ENCODE peak calls at places on chromosomes 6 and 20, in six cellular contexts. One of them, this sample, is unnamed. For H3K27me3 and H3K4me1, the result is how much of the 10 kb centered on the place peaks cover.

GRCh38 chr6:142074516-142074915 is 58.2 kb upstream of the GJE1 start:
- DNase-seq in breast epithelium: no peak
- DNase-seq in hepatocyte: no peak
- DNase-seq in thyroid gland: no peak
- DNase-seq in CD8-positive, alpha-beta T cell: no peak
- DNase-seq in neural progenitor cell: no peak
- DNase-seq in this sample: no peak

GRCh38 chr6:167157867-167158266 is at the start of gene GPR31:
- DNase-seq in CD8-positive, alpha-beta T cell: no peak
- DNase-seq in hepatocyte: no peak
- DNase-seq in breast epithelium: no peak
- DNase-seq in thyroid gland: no peak
- DNase-seq in neural progenitor cell: no peak
- DNase-seq in this sample: no peak

GRCh38 chr20:38729767-38730166 is 5.5 kb downstream of the SLC32A1 start:
- DNase-seq in neural progenitor cell: no peak
- DNase-seq in thyroid gland: no peak
- DNase-seq in CD8-positive, alpha-beta T cell: no peak
- DNase-seq in breast epithelium: no peak
- DNase-seq in hepatocyte: no peak
- DNase-seq in this sample: no peak

GRCh38 chr6:15948930-15949900 is 179.7 kb upstream of the MYLIP start:
- DNase-seq in thyroid gland: no peak
- DNase-seq in CD8-positive, alpha-beta T cell: no peak
- DNase-seq in hepatocyte: peak
- DNase-seq in breast epithelium: no peak
- DNase-seq in neural progenitor cell: no peak
- DNase-seq in this sample: peak

GRCh38 chr6:119449253-119450156 is 99.9 kb upstream of the MAN1A1 start:
- DNase-seq in neural progenitor cell: no peak
- DNase-seq in breast epithelium: no peak
- DNase-seq in thyroid gland: no peak
- DNase-seq in hepatocyte: no peak
- DNase-seq in CD8-positive, alpha-beta T cell: no peak
- DNase-seq in this sample: no peak

GRCh38 chr6:122995930-122996796 is at the start of gene CLVS2:
- DNase-seq in hepatocyte: peak
- DNase-seq in thyroid gland: peak
- DNase-seq in breast epithelium: no peak
- DNase-seq in CD8-positive, alpha-beta T cell: no peak
- DNase-seq in neural progenitor cell: peak
- DNase-seq in this sample: no peak

GRCh38 chr6:13139119-13139518 is 189.2 kb downstream of the TBC1D7 start:
- DNase-seq in thyroid gland: no peak
- DNase-seq in breast epithelium: no peak
- DNase-seq in CD8-positive, alpha-beta T cell: no peak
- DNase-seq in neural progenitor cell: no peak
- DNase-seq in hepatocyte: no peak
- DNase-seq in this sample: peak

GRCh38 chr20:61925555-61926252 is 140.0 kb downstream of the TAF4 start:
- DNase-seq in hepatocyte: no peak
- DNase-seq in neural progenitor cell: no peak
- DNase-seq in CD8-positive, alpha-beta T cell: no peak
- DNase-seq in breast epithelium: no peak
- DNase-seq in thyroid gland: no peak
- DNase-seq in this sample: no peak

GRCh38 chr6:150924808-150925654 is 59.5 kb downstream of the MTHFD1L start:
- DNase-seq in hepatocyte: no peak
- DNase-seq in neural progenitor cell: no peak
- DNase-seq in breast epithelium: no peak
- DNase-seq in thyroid gland: no peak
- DNase-seq in CD8-positive, alpha-beta T cell: no peak
- DNase-seq in this sample: peak

GRCh38 chr20:35002426-35003210 is 47.0 kb downstream of the MYH7B start:
- DNase-seq in thyroid gland: no peak
- DNase-seq in hepatocyte: no peak
- DNase-seq in breast epithelium: no peak
- DNase-seq in CD8-positive, alpha-beta T cell: no peak
- DNase-seq in neural progenitor cell: no peak
- DNase-seq in this sample: no peak

GRCh38 chr6:125233216-125233615 is 68.6 kb downstream of the HDDC2 start:
- DNase-seq in breast epithelium: no peak
- DNase-seq in CD8-positive, alpha-beta T cell: no peak
- DNase-seq in hepatocyte: no peak
- DNase-seq in thyroid gland: no peak
- DNase-seq in neural progenitor cell: no peak
- DNase-seq in this sample: no peak

GRCh38 chr20:43942661-43943285 is 28.1 kb downstream of the TOX2 start:
- DNase-seq in CD8-positive, alpha-beta T cell: no peak
- DNase-seq in hepatocyte: no peak
- DNase-seq in neural progenitor cell: no peak
- DNase-seq in breast epithelium: no peak
- DNase-seq in thyroid gland: no peak
- DNase-seq in this sample: no peak

GRCh38 chr6:54267798-54268197 is 40.4 kb upstream of the TINAG start:
- DNase-seq in thyroid gland: peak
- DNase-seq in breast epithelium: no peak
- DNase-seq in neural progenitor cell: peak
- DNase-seq in CD8-positive, alpha-beta T cell: no peak
- DNase-seq in hepatocyte: peak
- DNase-seq in this sample: peak

GRCh38 chr6:47628448-47629272 is 69.7 kb upstream of the ADGRF4 start:
- DNase-seq in neural progenitor cell: no peak
- DNase-seq in breast epithelium: no peak
- DNase-seq in hepatocyte: no peak
- DNase-seq in thyroid gland: no peak
- DNase-seq in CD8-positive, alpha-beta T cell: no peak
- DNase-seq in this sample: no peak

GRCh38 chr6:21914121-21914973 is 320.8 kb downstream of the SOX4 start:
- DNase-seq in breast epithelium: peak
- DNase-seq in CD8-positive, alpha-beta T cell: no peak
- DNase-seq in hepatocyte: peak
- DNase-seq in thyroid gland: peak
- DNase-seq in neural progenitor cell: no peak
- DNase-seq in this sample: peak

GRCh38 chr20:52379723-52380336 is 188.3 kb upstream of the ZFP64 start:
- DNase-seq in CD8-positive, alpha-beta T cell: no peak
- DNase-seq in hepatocyte: peak
- DNase-seq in neural progenitor cell: peak
- DNase-seq in thyroid gland: peak
- DNase-seq in breast epithelium: no peak
- DNase-seq in this sample: peak

GRCh38 chr6:49606696-49607390 is 29.8 kb downstream of the RHAG start:
- DNase-seq in thyroid gland: peak
- DNase-seq in CD8-positive, alpha-beta T cell: no peak
- DNase-seq in neural progenitor cell: peak
- DNase-seq in breast epithelium: no peak
- DNase-seq in hepatocyte: peak
- DNase-seq in this sample: peak

GRCh38 chr20:42565106-42565990 is 624.4 kb downstream of the PTPRT start:
- DNase-seq in thyroid gland: no peak
- DNase-seq in breast epithelium: no peak
- DNase-seq in neural progenitor cell: no peak
- DNase-seq in hepatocyte: no peak
- DNase-seq in CD8-positive, alpha-beta T cell: no peak
- DNase-seq in this sample: peak

GRCh38 chr6:139888691-139889122 is 514.3 kb upstream of the CITED2 start:
- DNase-seq in CD8-positive, alpha-beta T cell: no peak
- DNase-seq in hepatocyte: no peak
- DNase-seq in thyroid gland: peak
- DNase-seq in breast epithelium: no peak
- DNase-seq in neural progenitor cell: peak
- DNase-seq in this sample: peak

GRCh38 chr6:32973144-32973854 is 4.9 kb downstream of the BRD2 start:
- DNase-seq in hepatocyte: peak
- DNase-seq in breast epithelium: no peak
- DNase-seq in neural progenitor cell: peak
- DNase-seq in thyroid gland: no peak
- DNase-seq in CD8-positive, alpha-beta T cell: peak
- DNase-seq in this sample: no peak

GRCh38 chr6:39421383-39422225 is 99.1 kb upstream of the KCNK16 start:
- DNase-seq in breast epithelium: no peak
- DNase-seq in thyroid gland: no peak
- DNase-seq in hepatocyte: no peak
- DNase-seq in neural progenitor cell: no peak
- DNase-seq in CD8-positive, alpha-beta T cell: no peak
- DNase-seq in this sample: no peak

GRCh38 chr20:31790401-31790800 is 28.8 kb upstream of the MYLK2 start:
- DNase-seq in neural progenitor cell: no peak
- DNase-seq in CD8-positive, alpha-beta T cell: no peak
- DNase-seq in hepatocyte: no peak
- DNase-seq in breast epithelium: no peak
- DNase-seq in thyroid gland: no peak
- DNase-seq in this sample: no peak

GRCh38 chr20:2697768-2698167 is 5.2 kb downstream of the EBF4 start:
- DNase-seq in breast epithelium: no peak
- DNase-seq in neural progenitor cell: no peak
- DNase-seq in hepatocyte: no peak
- DNase-seq in CD8-positive, alpha-beta T cell: no peak
- DNase-seq in thyroid gland: no peak
- DNase-seq in this sample: peak

GRCh38 chr6:49406241-49406970 is 56.6 kb downstream of the MMUT start:
- DNase-seq in breast epithelium: no peak
- DNase-seq in neural progenitor cell: peak
- DNase-seq in hepatocyte: no peak
- DNase-seq in CD8-positive, alpha-beta T cell: no peak
- DNase-seq in thyroid gland: no peak
- DNase-seq in this sample: no peak

GRCh38 chr6:34559651-34560365 is 3.7 kb upstream of the SPDEF start:
- DNase-seq in breast epithelium: no peak
- DNase-seq in thyroid gland: no peak
- DNase-seq in hepatocyte: no peak
- DNase-seq in neural progenitor cell: no peak
- DNase-seq in CD8-positive, alpha-beta T cell: no peak
- DNase-seq in this sample: no peak

GRCh38 chr6:37725967-37726366 is 28.3 kb upstream of the MDGA1 start:
- DNase-seq in thyroid gland: no peak
- DNase-seq in breast epithelium: no peak
- DNase-seq in CD8-positive, alpha-beta T cell: no peak
- DNase-seq in hepatocyte: no peak
- DNase-seq in neural progenitor cell: no peak
- DNase-seq in this sample: no peak

GRCh38 chr6:1856381-1856780 is 246.7 kb downstream of the FOXC1 start:
- DNase-seq in hepatocyte: peak
- DNase-seq in CD8-positive, alpha-beta T cell: no peak
- DNase-seq in thyroid gland: peak
- DNase-seq in breast epithelium: no peak
- DNase-seq in neural progenitor cell: no peak
- DNase-seq in this sample: peak

DNA sequence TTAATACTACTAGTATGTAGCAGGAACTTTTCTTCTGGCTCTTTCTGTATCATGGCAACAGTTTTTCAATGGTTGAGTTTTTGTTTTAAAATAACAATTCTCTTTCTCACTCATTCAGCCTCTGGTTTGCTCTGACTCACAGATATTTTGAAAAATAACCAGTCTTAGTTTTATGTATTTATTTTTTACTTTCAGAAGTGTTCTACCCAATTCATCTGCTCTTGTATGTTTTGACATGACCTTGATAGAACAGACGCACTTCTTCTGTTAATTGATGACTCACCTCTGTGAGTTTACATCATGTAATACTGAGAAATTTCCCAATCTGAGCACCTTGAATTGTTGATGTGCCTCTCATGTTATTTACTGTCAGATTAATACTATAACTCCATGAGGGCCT is 178.9 kb downstream of the SASH1 start:
- DNase-seq in breast epithelium: no peak
- DNase-seq in thyroid gland: no peak
- DNase-seq in neural progenitor cell: no peak
- DNase-seq in hepatocyte: no peak
- DNase-seq in CD8-positive, alpha-beta T cell: no peak
- DNase-seq in this sample: no peak
- H3K27ac ChIP-seq in breast epithelium: peak
- H3K27ac ChIP-seq in thyroid gland: no peak
- H3K27ac ChIP-seq in neural progenitor cell: no peak
- H3K27ac ChIP-seq in hepatocyte: peak
- H3K27ac ChIP-seq in CD8-positive, alpha-beta T cell: no peak
- H3K27ac ChIP-seq in this sample: no peak

DNA sequence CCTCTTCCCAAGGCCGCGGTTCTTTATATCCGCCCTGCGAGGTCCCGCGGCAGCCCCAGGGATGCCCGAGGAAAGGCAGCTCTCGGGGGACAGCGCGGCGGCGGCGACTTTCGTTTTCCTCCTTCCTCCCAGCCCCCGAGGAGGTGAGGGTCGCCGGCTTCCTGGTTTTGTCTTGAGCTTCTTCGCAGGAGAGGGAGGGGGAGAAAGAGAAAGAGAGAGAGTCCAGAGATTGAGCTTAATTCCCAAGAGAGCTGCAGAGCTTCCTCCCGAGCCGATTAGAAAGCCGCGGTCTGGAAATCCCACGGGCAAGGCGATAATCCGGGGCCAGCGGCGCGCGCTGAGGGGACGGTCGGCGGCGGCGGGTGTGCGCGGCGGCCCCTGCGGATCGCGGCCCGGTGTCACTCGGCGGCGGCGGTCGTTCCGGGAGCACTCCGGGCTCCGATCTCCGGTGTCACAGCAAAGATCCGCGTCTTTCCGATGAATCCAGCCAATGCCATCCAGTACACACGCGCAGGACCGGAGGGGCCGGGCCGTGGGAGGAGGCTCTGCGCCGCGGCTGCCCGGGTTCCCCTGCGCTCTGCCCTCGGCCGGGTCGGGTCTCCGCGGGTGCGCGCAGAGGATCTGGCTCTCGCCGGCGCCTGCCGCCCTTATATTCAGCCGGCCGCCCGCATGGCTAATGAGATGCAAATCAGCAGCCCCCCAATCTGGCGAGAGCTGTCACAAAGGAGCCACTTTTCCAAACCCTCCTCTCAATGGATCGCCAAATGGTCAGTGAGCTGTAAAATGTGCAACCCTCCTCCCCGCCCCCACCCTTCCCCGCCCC is at the start of gene DLL1:
- DNase-seq in breast epithelium: peak
- DNase-seq in hepatocyte: peak
- DNase-seq in thyroid gland: peak
- DNase-seq in neural progenitor cell: peak
- DNase-seq in CD8-positive, alpha-beta T cell: no peak
- DNase-seq in this sample: peak
- H3K27me3 ChIP-seq in breast epithelium: under half
- H3K27me3 ChIP-seq in hepatocyte: half or more
- H3K27me3 ChIP-seq in thyroid gland: under half
- H3K27me3 ChIP-seq in neural progenitor cell: half or more
- H3K27me3 ChIP-seq in CD8-positive, alpha-beta T cell: under half
- H3K27me3 ChIP-seq in this sample: under half

DNA sequence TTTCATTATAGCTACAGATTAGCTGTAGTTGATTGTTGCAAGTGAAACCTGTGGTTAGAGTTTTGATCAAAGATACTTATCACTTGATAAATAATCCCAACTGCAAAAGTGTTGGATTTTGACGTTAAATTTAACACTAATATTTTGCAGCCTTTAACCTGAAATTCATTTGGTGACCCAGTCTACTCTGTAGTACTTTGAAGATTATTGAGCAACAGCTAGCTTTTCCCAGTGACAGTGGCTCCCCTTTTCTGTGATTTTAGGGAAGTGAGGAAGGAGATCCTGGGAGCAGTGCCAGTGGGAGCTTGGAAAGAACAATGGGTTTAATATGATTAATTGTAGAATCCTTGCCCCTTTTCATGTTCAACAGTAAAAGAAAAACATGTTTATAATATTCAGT is 76.9 kb downstream of the NCOA3 start:
- DNase-seq in thyroid gland: peak
- DNase-seq in CD8-positive, alpha-beta T cell: no peak
- DNase-seq in neural progenitor cell: no peak
- DNase-seq in hepatocyte: no peak
- DNase-seq in breast epithelium: no peak
- DNase-seq in this sample: no peak
- H3K4me1 ChIP-seq in thyroid gland: half or more
- H3K4me1 ChIP-seq in CD8-positive, alpha-beta T cell: under half
- H3K4me1 ChIP-seq in neural progenitor cell: under half
- H3K4me1 ChIP-seq in hepatocyte: under half
- H3K4me1 ChIP-seq in breast epithelium: under half
- H3K4me1 ChIP-seq in this sample: under half

GRCh38 chr6:161374971-161375873 is 101.4 kb upstream of the AGPAT4 start:
- DNase-seq in CD8-positive, alpha-beta T cell: no peak
- DNase-seq in breast epithelium: peak
- DNase-seq in neural progenitor cell: peak
- DNase-seq in hepatocyte: no peak
- DNase-seq in thyroid gland: peak
- DNase-seq in this sample: no peak
- H3K27ac ChIP-seq in CD8-positive, alpha-beta T cell: no peak
- H3K27ac ChIP-seq in breast epithelium: no peak
- H3K27ac ChIP-seq in neural progenitor cell: no peak
- H3K27ac ChIP-seq in hepatocyte: no peak
- H3K27ac ChIP-seq in thyroid gland: no peak
- H3K27ac ChIP-seq in this sample: no peak

This sample was measured in SJCRH30.